ENCODE peak calls at places on chromosomes 11 and 22, in nine cellular contexts. One of them, this sample, is unnamed.

GRCh38 chr11:76654310-76654851 is 16.2 kb downstream of the LRRC32 start:
- DNase-seq in WTC11: peak
- DNase-seq in GF-D8: no peak
- DNase-seq in hepatic stellate cell: peak
- DNase-seq in islet precursor cell: peak
- DNase-seq in skeletal muscle cell: peak
- DNase-seq in T-helper 9 cell: no peak
- DNase-seq in H1: no peak
- DNase-seq in activated CD8-positive, alpha-beta memory T cell treated with anti-CD3 and anti-CD28 coated beads for 4 hours: no peak
- DNase-seq in this sample: no peak

GRCh38 chr11:35318977-35319925 is 100.1 kb downstream of the SLC1A2 start:
- DNase-seq in WTC11: no peak
- DNase-seq in H1: no peak
- DNase-seq in T-helper 9 cell: no peak
- DNase-seq in islet precursor cell: no peak
- DNase-seq in GF-D8: no peak
- DNase-seq in hepatic stellate cell: no peak
- DNase-seq in activated CD8-positive, alpha-beta memory T cell treated with anti-CD3 and anti-CD28 coated beads for 4 hours: no peak
- DNase-seq in skeletal muscle cell: no peak
- DNase-seq in this sample: no peak

GRCh38 chr22:29126670-29127069 is 53.8 kb downstream of the KREMEN1 start:
- DNase-seq in H1: no peak
- DNase-seq in hepatic stellate cell: no peak
- DNase-seq in GF-D8: no peak
- DNase-seq in WTC11: no peak
- DNase-seq in islet precursor cell: no peak
- DNase-seq in activated CD8-positive, alpha-beta memory T cell treated with anti-CD3 and anti-CD28 coated beads for 4 hours: no peak
- DNase-seq in skeletal muscle cell: no peak
- DNase-seq in T-helper 9 cell: no peak
- DNase-seq in this sample: no peak

GRCh38 chr11:87033561-87033960 is 4.2 kb upstream of the TMEM135 start:
- DNase-seq in WTC11: no peak
- DNase-seq in islet precursor cell: no peak
- DNase-seq in hepatic stellate cell: no peak
- DNase-seq in activated CD8-positive, alpha-beta memory T cell treated with anti-CD3 and anti-CD28 coated beads for 4 hours: no peak
- DNase-seq in GF-D8: no peak
- DNase-seq in skeletal muscle cell: no peak
- DNase-seq in T-helper 9 cell: no peak
- DNase-seq in H1: no peak
- DNase-seq in this sample: no peak

GRCh38 chr11:45805305-45806071 is 539 bp downstream of the SLC35C1 start:
- DNase-seq in H1: no peak
- DNase-seq in hepatic stellate cell: peak
- DNase-seq in activated CD8-positive, alpha-beta memory T cell treated with anti-CD3 and anti-CD28 coated beads for 4 hours: no peak
- DNase-seq in T-helper 9 cell: no peak
- DNase-seq in WTC11: peak
- DNase-seq in skeletal muscle cell: peak
- DNase-seq in islet precursor cell: no peak
- DNase-seq in GF-D8: no peak
- DNase-seq in this sample: no peak

GRCh38 chr11:27701262-27702105 is 1.2 kb upstream of the BDNF start:
- DNase-seq in skeletal muscle cell: no peak
- DNase-seq in WTC11: no peak
- DNase-seq in hepatic stellate cell: peak
- DNase-seq in islet precursor cell: no peak
- DNase-seq in GF-D8: no peak
- DNase-seq in T-helper 9 cell: no peak
- DNase-seq in H1: no peak
- DNase-seq in activated CD8-positive, alpha-beta memory T cell treated with anti-CD3 and anti-CD28 coated beads for 4 hours: no peak
- DNase-seq in this sample: no peak

GRCh38 chr22:49784630-49784971 is 43.1 kb downstream of the BRD1 start:
- DNase-seq in islet precursor cell: no peak
- DNase-seq in WTC11: no peak
- DNase-seq in T-helper 9 cell: no peak
- DNase-seq in H1: no peak
- DNase-seq in GF-D8: no peak
- DNase-seq in hepatic stellate cell: no peak
- DNase-seq in skeletal muscle cell: no peak
- DNase-seq in activated CD8-positive, alpha-beta memory T cell treated with anti-CD3 and anti-CD28 coated beads for 4 hours: no peak
- DNase-seq in this sample: no peak

GRCh38 chr11:16917941-16918340 is 96.3 kb downstream of the PLEKHA7 start:
- DNase-seq in skeletal muscle cell: no peak
- DNase-seq in GF-D8: no peak
- DNase-seq in hepatic stellate cell: peak
- DNase-seq in T-helper 9 cell: no peak
- DNase-seq in islet precursor cell: no peak
- DNase-seq in WTC11: no peak
- DNase-seq in activated CD8-positive, alpha-beta memory T cell treated with anti-CD3 and anti-CD28 coated beads for 4 hours: no peak
- DNase-seq in H1: no peak
- DNase-seq in this sample: no peak

GRCh38 chr11:5621580-5621979 is 3.2 kb upstream of the TRIM34 start:
- DNase-seq in H1: no peak
- DNase-seq in skeletal muscle cell: no peak
- DNase-seq in hepatic stellate cell: no peak
- DNase-seq in WTC11: no peak
- DNase-seq in islet precursor cell: no peak
- DNase-seq in T-helper 9 cell: no peak
- DNase-seq in GF-D8: no peak
- DNase-seq in activated CD8-positive, alpha-beta memory T cell treated with anti-CD3 and anti-CD28 coated beads for 4 hours: no peak
- DNase-seq in this sample: no peak

GRCh38 chr22:39514373-39514973 is 5.9 kb upstream of the ATF4 start:
- DNase-seq in activated CD8-positive, alpha-beta memory T cell treated with anti-CD3 and anti-CD28 coated beads for 4 hours: no peak
- DNase-seq in WTC11: peak
- DNase-seq in T-helper 9 cell: peak
- DNase-seq in H1: no peak
- DNase-seq in islet precursor cell: no peak
- DNase-seq in skeletal muscle cell: no peak
- DNase-seq in hepatic stellate cell: no peak
- DNase-seq in GF-D8: no peak
- DNase-seq in this sample: no peak

GRCh38 chr11:33945481-33946268 is 53.8 kb upstream of the LMO2 start:
- DNase-seq in skeletal muscle cell: no peak
- DNase-seq in GF-D8: no peak
- DNase-seq in T-helper 9 cell: no peak
- DNase-seq in H1: no peak
- DNase-seq in WTC11: no peak
- DNase-seq in activated CD8-positive, alpha-beta memory T cell treated with anti-CD3 and anti-CD28 coated beads for 4 hours: no peak
- DNase-seq in hepatic stellate cell: no peak
- DNase-seq in islet precursor cell: no peak
- DNase-seq in this sample: no peak

GRCh38 chr11:102109896-102110760 is at the start of gene YAP1:
- DNase-seq in islet precursor cell: peak
- DNase-seq in activated CD8-positive, alpha-beta memory T cell treated with anti-CD3 and anti-CD28 coated beads for 4 hours: peak
- DNase-seq in WTC11: peak
- DNase-seq in hepatic stellate cell: peak
- DNase-seq in skeletal muscle cell: peak
- DNase-seq in GF-D8: no peak
- DNase-seq in H1: peak
- DNase-seq in T-helper 9 cell: peak
- DNase-seq in this sample: no peak

GRCh38 chr11:61919841-61920631 is 2.7 kb upstream of the RAB3IL1 start:
- DNase-seq in activated CD8-positive, alpha-beta memory T cell treated with anti-CD3 and anti-CD28 coated beads for 4 hours: no peak
- DNase-seq in skeletal muscle cell: no peak
- DNase-seq in T-helper 9 cell: no peak
- DNase-seq in GF-D8: no peak
- DNase-seq in hepatic stellate cell: peak
- DNase-seq in H1: no peak
- DNase-seq in islet precursor cell: peak
- DNase-seq in WTC11: no peak
- DNase-seq in this sample: no peak

GRCh38 chr22:24159650-24160049 is 21.6 kb upstream of the SUSD2 start:
- DNase-seq in WTC11: no peak
- DNase-seq in skeletal muscle cell: no peak
- DNase-seq in hepatic stellate cell: no peak
- DNase-seq in islet precursor cell: no peak
- DNase-seq in activated CD8-positive, alpha-beta memory T cell treated with anti-CD3 and anti-CD28 coated beads for 4 hours: no peak
- DNase-seq in H1: no peak
- DNase-seq in GF-D8: peak
- DNase-seq in T-helper 9 cell: no peak
- DNase-seq in this sample: no peak

GRCh38 chr22:20015971-20016733 is 471 bp downstream of the ARVCF start:
- DNase-seq in H1: no peak
- DNase-seq in T-helper 9 cell: peak
- DNase-seq in activated CD8-positive, alpha-beta memory T cell treated with anti-CD3 and anti-CD28 coated beads for 4 hours: no peak
- DNase-seq in hepatic stellate cell: no peak
- DNase-seq in islet precursor cell: peak
- DNase-seq in GF-D8: no peak
- DNase-seq in skeletal muscle cell: no peak
- DNase-seq in WTC11: peak
- DNase-seq in this sample: no peak

GRCh38 chr11:27282806-27283205 is 80.2 kb downstream of the CCDC34 start:
- DNase-seq in GF-D8: no peak
- DNase-seq in H1: no peak
- DNase-seq in islet precursor cell: no peak
- DNase-seq in hepatic stellate cell: peak
- DNase-seq in T-helper 9 cell: no peak
- DNase-seq in activated CD8-positive, alpha-beta memory T cell treated with anti-CD3 and anti-CD28 coated beads for 4 hours: no peak
- DNase-seq in WTC11: no peak
- DNase-seq in skeletal muscle cell: no peak
- DNase-seq in this sample: no peak

GRCh38 chr11:75582935-75583709 is 21.1 kb downstream of the SERPINH1 start:
- DNase-seq in GF-D8: no peak
- DNase-seq in skeletal muscle cell: no peak
- DNase-seq in T-helper 9 cell: peak
- DNase-seq in H1: no peak
- DNase-seq in activated CD8-positive, alpha-beta memory T cell treated with anti-CD3 and anti-CD28 coated beads for 4 hours: no peak
- DNase-seq in hepatic stellate cell: peak
- DNase-seq in WTC11: peak
- DNase-seq in islet precursor cell: peak
- DNase-seq in this sample: no peak

GRCh38 chr11:113531575-113532451 is 56.6 kb upstream of the DRD2 start:
- DNase-seq in activated CD8-positive, alpha-beta memory T cell treated with anti-CD3 and anti-CD28 coated beads for 4 hours: no peak
- DNase-seq in T-helper 9 cell: no peak
- DNase-seq in skeletal muscle cell: no peak
- DNase-seq in islet precursor cell: peak
- DNase-seq in H1: no peak
- DNase-seq in WTC11: no peak
- DNase-seq in hepatic stellate cell: no peak
- DNase-seq in GF-D8: no peak
- DNase-seq in this sample: no peak

GRCh38 chr11:62575156-62575555 is 1.5 kb upstream of the EEF1G start:
- DNase-seq in H1: no peak
- DNase-seq in hepatic stellate cell: peak
- DNase-seq in islet precursor cell: no peak
- DNase-seq in T-helper 9 cell: no peak
- DNase-seq in activated CD8-positive, alpha-beta memory T cell treated with anti-CD3 and anti-CD28 coated beads for 4 hours: no peak
- DNase-seq in skeletal muscle cell: no peak
- DNase-seq in GF-D8: no peak
- DNase-seq in WTC11: no peak
- DNase-seq in this sample: no peak

GRCh38 chr11:71452354-71453020 is 516 bp upstream of the NADSYN1 start:
- DNase-seq in WTC11: peak
- DNase-seq in GF-D8: peak
- DNase-seq in islet precursor cell: no peak
- DNase-seq in skeletal muscle cell: no peak
- DNase-seq in activated CD8-positive, alpha-beta memory T cell treated with anti-CD3 and anti-CD28 coated beads for 4 hours: peak
- DNase-seq in H1: no peak
- DNase-seq in hepatic stellate cell: peak
- DNase-seq in T-helper 9 cell: peak
- DNase-seq in this sample: no peak

GRCh38 chr11:12397953-12398352 is 20.6 kb downstream of the PARVA start:
- DNase-seq in H1: no peak
- DNase-seq in GF-D8: no peak
- DNase-seq in activated CD8-positive, alpha-beta memory T cell treated with anti-CD3 and anti-CD28 coated beads for 4 hours: no peak
- DNase-seq in T-helper 9 cell: no peak
- DNase-seq in WTC11: no peak
- DNase-seq in hepatic stellate cell: peak
- DNase-seq in islet precursor cell: peak
- DNase-seq in skeletal muscle cell: peak
- DNase-seq in this sample: no peak

GRCh38 chr22:49968313-49968830 is 7.8 kb downstream of the PIM3 start:
- DNase-seq in H1: no peak
- DNase-seq in activated CD8-positive, alpha-beta memory T cell treated with anti-CD3 and anti-CD28 coated beads for 4 hours: no peak
- DNase-seq in T-helper 9 cell: no peak
- DNase-seq in GF-D8: no peak
- DNase-seq in WTC11: no peak
- DNase-seq in hepatic stellate cell: no peak
- DNase-seq in skeletal muscle cell: no peak
- DNase-seq in islet precursor cell: peak
- DNase-seq in this sample: no peak

GRCh38 chr11:36374726-36375125 is 78.6 kb downstream of the PRR5L start:
- DNase-seq in H1: no peak
- DNase-seq in hepatic stellate cell: no peak
- DNase-seq in islet precursor cell: no peak
- DNase-seq in WTC11: no peak
- DNase-seq in skeletal muscle cell: no peak
- DNase-seq in GF-D8: no peak
- DNase-seq in activated CD8-positive, alpha-beta memory T cell treated with anti-CD3 and anti-CD28 coated beads for 4 hours: no peak
- DNase-seq in T-helper 9 cell: no peak
- DNase-seq in this sample: no peak